ENCODE peak calls at places on chromosomes 4 and X, in five cellular contexts. O is foreskin fibroblast; F is T-helper 9 cell; M is GM10248; Z is stimulated activated CD4-positive, alpha-beta T cell treated with anti-CD3 and anti-CD28 coated beads, Interleukin-15, amount 100 ng/mL, for 1 hour. Q is an unnamed sample.

GRCh38 chr4:120801171-120801758 is 121.3 kb downstream of the PRDM5 start:
- DNase-seq in O (peak), F (no peak), Z (no peak), M (no peak), Q (no peak)

GRCh38 chr4:56637154-56637553 is 43.9 kb downstream of the HOPX start:
- DNase-seq in F (no peak), M (no peak), O (no peak), Z (no peak), Q (no peak)

GRCh38 chr4:26410385-26411293 is 79.6 kb downstream of the CCKAR start:
- DNase-seq in F (peak), O (peak), Z (no peak), M (peak), Q (peak)

GRCh38 chrX:148382983-148383382 is 117.4 kb upstream of the AFF2 start:
- DNase-seq in F (no peak), O (no peak), M (no peak), Z (no peak), Q (no peak)

GRCh38 chrX:3169421-3169820 is 128.2 kb downstream of the ARSF start:
- DNase-seq in O (no peak), F (no peak), M (no peak), Z (no peak), Q (no peak)

GRCh38 chr4:134078230-134078914 is 123.2 kb downstream of the PABPC4L start:
- DNase-seq in Z (no peak), F (no peak), M (peak), O (no peak), Q (no peak)

GRCh38 chr4:80367737-80368136 is 32.2 kb downstream of the CFAP299 start:
- DNase-seq in O (peak), M (no peak), Z (no peak), F (no peak), Q (peak)

GRCh38 chr4:5718411-5718810 is 7.4 kb downstream of the EVC start:
- DNase-seq in M (no peak), Z (no peak), F (no peak), O (no peak), Q (no peak)

GRCh38 chrX:115713465-115713864 is 152.5 kb downstream of the PLS3 start:
- DNase-seq in O (no peak), F (no peak), M (no peak), Z (no peak), Q (no peak)

GRCh38 chrX:136806891-136807410 is 26.2 kb upstream of the ARHGEF6 start:
- DNase-seq in M (no peak), Z (no peak), F (no peak), O (no peak), Q (no peak)

GRCh38 chr4:184324939-184325477 is 107.3 kb upstream of the ENPP6 start:
- DNase-seq in Z (no peak), F (no peak), M (no peak), O (no peak), Q (no peak)

GRCh38 chr4:126489826-126490463 is 1142.8 kb upstream of the INTU start:
- DNase-seq in F (no peak), O (no peak), M (no peak), Z (no peak), Q (no peak)

GRCh38 chr4:12724520-12724919 is 759.6 kb downstream of the RAB28 start:
- DNase-seq in Z (no peak), M (no peak), F (no peak), O (no peak), Q (no peak)

GRCh38 chr4:158958489-158959270 is 144.2 kb upstream of the RAPGEF2 start:
- DNase-seq in F (no peak), O (no peak), Z (no peak), M (no peak), Q (no peak)

GRCh38 chrX:100874240-100874798 is at the start of gene NOX1:
- DNase-seq in Z (no peak), M (no peak), F (no peak), O (no peak), Q (no peak)

GRCh38 chrX:81257817-81258216 is 55.9 kb downstream of the SH3BGRL start:
- DNase-seq in F (no peak), O (no peak), M (no peak), Z (no peak), Q (no peak)

GRCh38 chr4:142656178-142656577 is 189.9 kb downstream of the INPP4B start:
- DNase-seq in F (peak), M (no peak), O (peak), Z (no peak), Q (peak)

GRCh38 chr4:36317731-36318130 is 36.3 kb downstream of the DTHD1 start:
- DNase-seq in M (no peak), F (no peak), O (no peak), Z (no peak), Q (no peak)

Q was measured in HFF-Myc.